ENCODE peak calls at places on chromosomes 16 and 17, in eight cellular contexts. U is esophagus squamous epithelium, T is lower lobe of right lung, P is right cardiac atrium, I is left ventricle myocardium inferior, L is dorsolateral prefrontal cortex, Y is fibroblast of lung, O is mammary epithelial cell. F is an unnamed sample.
A peak's percentile ranks its signal among the peaks of the same experiment; 100 is the strongest.

GRCh38 chr17:69744512-69745098 is 330.1 kb downstream of the MAP2K6 start:
- DNase-seq in U (no peak), T (no peak), P (no peak), I (no peak), L (no peak), Y (no peak), O (no peak), F (no peak)

GRCh38 chr17:9230346-9230745 is 209.0 kb downstream of the NTN1 start:
- DNase-seq in U (no peak), T (no peak), P (peak; percentile 33), I (no peak), L (no peak), Y (peak; percentile 52), O (no peak), F (no peak)

GRCh38 chr16:35391328-35391727 is 1931.9 kb downstream of the TP53TG3F start:
- DNase-seq in U (no peak), T (no peak), P (peak; percentile 72), I (peak; percentile 28), L (peak; percentile 33), Y (peak; percentile 8), O (peak; percentile 29), F (no peak)

GRCh38 chr16:89733792-89734191 is 12.5 kb downstream of the ZNF276 start:
- DNase-seq in U (no peak), T (no peak), P (no peak), I (no peak), L (no peak), Y (no peak), O (no peak), F (no peak)

GRCh38 chr16:64236351-64236750 is 885.5 kb downstream of the CDH11 start:
- DNase-seq in U (no peak), T (no peak), P (no peak), I (no peak), L (no peak), Y (peak; percentile 5), O (no peak), F (no peak)

GRCh38 chr16:86929149-86929871 is 351.0 kb downstream of the FOXL1 start:
- DNase-seq in U (no peak), T (no peak), P (peak; percentile 85), I (peak; percentile 45), L (no peak), Y (peak; percentile 68), O (peak; percentile 54), F (peak; percentile 60)

GRCh38 chr17:65698381-65699061 is 137.1 kb upstream of the AXIN2 start:
- DNase-seq in U (no peak), T (no peak), P (no peak), I (no peak), L (no peak), Y (peak; percentile 63), O (no peak), F (no peak)

GRCh38 chr16:66842765-66843164 is 1.4 kb upstream of the CA7 start:
- DNase-seq in U (no peak), T (no peak), P (no peak), I (no peak), L (peak; percentile 76), Y (no peak), O (peak; percentile 47), F (no peak)

GRCh38 chr16:66578596-66579531 is at the start of gene CMTM2:
- DNase-seq in U (no peak), T (no peak), P (peak; percentile 67), I (no peak), L (no peak), Y (peak; percentile 18), O (no peak), F (no peak)

GRCh38 chr16:68079616-68080344 is 5.4 kb upstream of the NFATC3 start:
- DNase-seq in U (no peak), T (peak; percentile 87), P (peak; percentile 92), I (peak; percentile 83), L (no peak), Y (peak; percentile 14), O (no peak), F (no peak)

GRCh38 chr17:17415006-17415405 is 61.8 kb upstream of the MED9 start:
- DNase-seq in U (no peak), T (no peak), P (no peak), I (no peak), L (no peak), Y (no peak), O (no peak), F (no peak)

GRCh38 chr17:4532860-4533521 is 22.2 kb downstream of the MYBBP1A start:
- DNase-seq in U (no peak), T (no peak), P (no peak), I (no peak), L (no peak), Y (no peak), O (no peak), F (no peak)

DNA sequence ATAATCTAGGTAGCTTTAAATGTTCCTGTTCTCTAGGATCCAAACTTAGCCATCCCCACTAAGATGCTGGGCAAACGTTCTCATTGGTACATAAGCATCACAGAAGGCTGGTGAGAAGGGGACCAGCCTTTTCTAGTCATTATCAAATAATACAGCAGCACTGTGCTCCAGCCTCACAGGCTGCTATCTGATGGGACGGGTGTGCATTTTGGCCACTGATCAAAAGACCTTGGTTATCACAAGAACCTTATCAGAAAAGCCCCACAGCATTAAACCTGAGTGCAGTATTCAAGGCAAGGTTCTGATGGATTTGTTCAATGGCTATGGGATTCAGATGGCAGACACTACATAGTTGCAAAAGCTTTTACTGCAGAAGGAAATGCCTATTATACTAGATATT is 19.1 kb upstream of the KPNB1 start:
- DNase-seq in U (no peak), T (no peak), P (no peak), I (no peak), L (no peak), Y (no peak), O (no peak), F (no peak)
- H3K27ac ChIP-seq in U (no peak overlapping the region), T (no peak overlapping the region), P (no peak overlapping the region), I (no peak overlapping the region), L (no peak overlapping the region), Y (no peak overlapping the region), O (no peak overlapping the region), F (no peak overlapping the region)

DNA sequence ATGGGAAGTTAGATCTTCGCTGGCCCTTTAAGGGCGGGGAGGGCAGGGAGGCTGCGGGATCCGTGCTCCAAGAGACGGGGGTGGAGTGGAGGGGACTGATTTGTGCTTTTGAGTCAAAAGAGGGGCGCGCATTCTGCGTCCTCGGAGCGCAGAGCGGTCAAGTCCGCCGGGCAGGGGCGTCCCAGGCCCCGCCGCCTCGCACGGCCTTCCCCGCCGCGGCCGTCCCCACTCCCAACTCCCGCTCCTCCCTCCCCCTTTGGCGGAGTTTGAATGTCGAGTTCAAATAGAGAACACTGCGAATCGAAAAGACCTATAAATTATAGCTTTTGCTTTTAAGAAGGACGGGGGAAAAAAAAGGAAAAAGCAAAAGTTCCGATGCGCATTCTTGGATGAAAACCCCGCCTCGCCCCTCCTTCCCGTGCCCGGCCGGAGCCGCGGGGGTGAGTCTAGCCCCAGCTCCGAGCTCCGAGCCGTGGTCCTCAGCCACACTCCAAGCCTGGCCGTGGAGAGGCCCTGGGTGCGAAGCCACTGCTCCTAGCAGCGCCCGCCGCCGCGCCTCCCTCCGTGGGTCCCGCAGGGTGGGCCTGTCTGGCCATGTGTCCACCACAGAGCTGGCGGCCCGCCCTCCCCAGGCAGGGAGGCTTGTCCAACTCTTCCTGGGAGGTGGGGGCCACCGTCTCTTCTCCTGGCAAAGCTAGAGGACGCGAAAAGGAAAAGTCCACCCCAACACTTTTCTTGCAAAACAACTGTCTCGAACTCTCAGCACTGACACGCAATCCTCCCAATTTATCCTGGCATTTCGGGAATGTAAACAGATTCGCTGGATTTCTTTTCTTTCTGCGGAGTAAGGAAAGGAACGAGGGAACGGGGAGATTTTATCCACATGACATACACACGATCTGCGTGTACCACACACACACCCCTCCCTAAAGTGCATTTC is 3.6 kb downstream of the CBX8 start:
- DNase-seq in U (no peak), T (no peak), P (peak; percentile 66), I (no peak), L (no peak), Y (peak; percentile 88), O (no peak), F (no peak)
- H3K27ac ChIP-seq in U (peak overlapping the region; percentile 32), T (peak overlapping the region; percentile 38), P (no peak overlapping the region), I (no peak overlapping the region), L (no peak overlapping the region), Y (peak overlapping the region; percentile 89), O (no peak overlapping the region), F (peak overlapping the region; percentile 7)

GRCh38 chr16:29881050-29881449 is 18.0 kb upstream of the CDIPT start:
- DNase-seq in U (no peak), T (no peak), P (no peak), I (no peak), L (no peak), Y (no peak), O (no peak), F (no peak)
- H3K27ac ChIP-seq in U (no peak overlapping the region), T (no peak overlapping the region), P (no peak overlapping the region), I (no peak overlapping the region), L (no peak overlapping the region), Y (no peak overlapping the region), O (no peak overlapping the region), F (no peak overlapping the region)

GRCh38 chr17:48057626-48058025 is 9.5 kb downstream of the NFE2L1 start:
- DNase-seq in U (no peak), T (no peak), P (no peak), I (no peak), L (no peak), Y (no peak), O (no peak), F (no peak)
- H3K27ac ChIP-seq in U (no peak overlapping the region), T (no peak overlapping the region), P (no peak overlapping the region), I (peak overlapping the region; percentile 97), L (no peak overlapping the region), Y (no peak overlapping the region), O (no peak overlapping the region), F (peak overlapping the region; percentile 99)

GRCh38 chr17:45981306-45981705 is 17.7 kb upstream of the STH start:
- DNase-seq in U (no peak), T (no peak), P (no peak), I (no peak), L (no peak), Y (no peak), O (no peak), F (no peak)

GRCh38 chr17:45980855-45981254 is 18.2 kb upstream of the STH start:
- DNase-seq in U (no peak), T (no peak), P (no peak), I (no peak), L (no peak), Y (no peak), O (no peak), F (no peak)

GRCh38 chr17:45977506-45977824 is 21.6 kb upstream of the STH start:
- DNase-seq in U (no peak), T (no peak), P (no peak), I (no peak), L (no peak), Y (no peak), O (no peak), F (no peak)

GRCh38 chr17:45977976-45978626 is 20.9 kb upstream of the STH start:
- DNase-seq in U (no peak), T (no peak), P (no peak), I (no peak), L (no peak), Y (no peak), O (no peak), F (no peak)

GRCh38 chr17:45979137-45979536 is 19.9 kb upstream of the STH start:
- DNase-seq in U (no peak), T (no peak), P (no peak), I (no peak), L (no peak), Y (no peak), O (no peak), F (no peak)
- H3K27ac ChIP-seq in U (no peak overlapping the region), T (no peak overlapping the region), P (no peak overlapping the region), I (no peak overlapping the region), L (no peak overlapping the region), Y (no peak overlapping the region), O (no peak overlapping the region), F (no peak overlapping the region)

GRCh38 chr17:28572294-28573099 is 1.2 kb upstream of the PIGS start:
- DNase-seq in U (no peak), T (no peak), P (no peak), I (no peak), L (no peak), Y (no peak), O (no peak), F (no peak)
- H3K27ac ChIP-seq in U (peak overlapping the region; percentile 95), T (peak overlapping the region; percentile 85), P (no peak overlapping the region), I (peak overlapping the region; percentile 84), L (no peak overlapping the region), Y (no peak overlapping the region), O (no peak overlapping the region), F (peak overlapping the region; percentile 3)

F was measured in RWPE1.